ENCODE peak calls at places on chromosomes 2 and 18, in four cellular contexts. Z is WTC11, P is HuH-7.5, Q is PC-9. C is an unnamed sample.

GRCh38 chr2:238601433-238602222 is 174.9 kb downstream of the ASB1 start:
- DNase-seq in Z (no peak), P (no peak), Q (no peak), C (no peak)

GRCh38 chr2:112340416-112340815 is 65.0 kb downstream of the ZC3H6 start:
- DNase-seq in Z (no peak), P (no peak), Q (no peak), C (no peak)

GRCh38 chr2:854460-854859 is 96.2 kb upstream of the SNTG2 start:
- DNase-seq in Z (peak; percentile 87), P (peak; percentile 16), Q (peak; percentile 16), C (peak; percentile 11)

GRCh38 chr2:184272040-184272439 is 326.3 kb upstream of the ZNF804A start:
- DNase-seq in Z (no peak), P (no peak), Q (no peak), C (no peak)

GRCh38 chr2:235094457-235094856 is 142.6 kb downstream of the SH3BP4 start:
- DNase-seq in Z (no peak), P (no peak), Q (no peak), C (no peak)

GRCh38 chr2:121382744-121383143 is 97.7 kb upstream of the TFCP2L1 start:
- DNase-seq in Z (no peak), P (no peak), Q (no peak), C (no peak)

GRCh38 chr2:27765621-27766286 is 5.8 kb upstream of the MRPL33 start:
- DNase-seq in Z (no peak), P (no peak), Q (peak; percentile 93), C (no peak)

GRCh38 chr2:213723051-213723560 is 438.8 kb downstream of the SPAG16 start:
- DNase-seq in Z (no peak), P (no peak), Q (no peak), C (no peak)

GRCh38 chr2:201420442-201421113 is 30.7 kb downstream of the TRAK2 start:
- DNase-seq in Z (no peak), P (no peak), Q (no peak), C (no peak)

GRCh38 chr2:8612734-8613179 is 69.1 kb upstream of the ID2 start:
- DNase-seq in Z (no peak), P (no peak), Q (no peak), C (no peak)

GRCh38 chr2:207423886-207424285 is 105.9 kb upstream of the CREB1 start:
- DNase-seq in Z (no peak), P (no peak), Q (no peak), C (no peak)

GRCh38 chr2:25381502-25381901 is 39.8 kb upstream of the DNMT3A start:
- DNase-seq in Z (peak; percentile 1), P (no peak), Q (no peak), C (no peak)

GRCh38 chr2:200735061-200735460 is 76.6 kb upstream of the BZW1 start:
- DNase-seq in Z (no peak), P (no peak), Q (no peak), C (no peak)

GRCh38 chr2:208782097-208782496 is 375.5 kb downstream of the PTH2R start:
- DNase-seq in Z (no peak), P (no peak), Q (no peak), C (no peak)

GRCh38 chr2:215431778-215432758 is 3.8 kb downstream of the FN1 start:
- DNase-seq in Z (no peak), P (no peak), Q (no peak), C (no peak)

GRCh38 chr2:69464575-69464974 is 27.3 kb upstream of the NFU1 start:
- DNase-seq in Z (no peak), P (no peak), Q (no peak), C (no peak)

GRCh38 chr2:234304945-234305344 is 191.9 kb downstream of the ARL4C start:
- DNase-seq in Z (peak; percentile 32), P (no peak), Q (peak; percentile 79), C (peak; percentile 58)

GRCh38 chr2:119111115-119111975 is 47.2 kb downstream of the C1QL2 start:
- DNase-seq in Z (no peak), P (no peak), Q (peak; percentile 7), C (no peak)

GRCh38 chr2:106294182-106294581 is 100.1 kb upstream of the UXS1 start:
- DNase-seq in Z (no peak), P (no peak), Q (no peak), C (no peak)

GRCh38 chr2:70886541-70886987 is 49.1 kb upstream of the ATP6V1B1 start:
- DNase-seq in Z (no peak), P (no peak), Q (no peak), C (no peak)

GRCh38 chr18:47413327-47413726 is 161.9 kb upstream of the SKOR2 start:
- DNase-seq in Z (no peak), P (no peak), Q (no peak), C (no peak)